ENCODE peak calls at places on chromosomes 16 and 17, in six cellular contexts. One of them, this sample, is unnamed. For H3K4me1, the result is how much of the 10 kb centered on the place peaks cover.

GRCh38 chr16:84832488-84833141 is 12.8 kb downstream of the CRISPLD2 start:
- DNase-seq in CD8-positive, alpha-beta memory T cell: no peak
- DNase-seq in neuronal stem cell: no peak
- DNase-seq in uterus: peak
- DNase-seq in A549: no peak
- DNase-seq in psoas muscle: peak
- DNase-seq in this sample: no peak

GRCh38 chr17:29929006-29929543 is 953 bp downstream of the SSH2 start:
- DNase-seq in CD8-positive, alpha-beta memory T cell: no peak
- DNase-seq in neuronal stem cell: peak
- DNase-seq in uterus: no peak
- DNase-seq in A549: peak
- DNase-seq in psoas muscle: no peak
- DNase-seq in this sample: no peak

GRCh38 chr17:42436401-42436800 is 13.3 kb upstream of the CAVIN1 start:
- DNase-seq in CD8-positive, alpha-beta memory T cell: no peak
- DNase-seq in neuronal stem cell: no peak
- DNase-seq in uterus: peak
- DNase-seq in A549: no peak
- DNase-seq in psoas muscle: peak
- DNase-seq in this sample: no peak

GRCh38 chr17:40191237-40192208 is 14.3 kb downstream of the RAPGEFL1 start:
- DNase-seq in CD8-positive, alpha-beta memory T cell: peak
- DNase-seq in neuronal stem cell: no peak
- DNase-seq in uterus: peak
- DNase-seq in A549: peak
- DNase-seq in psoas muscle: peak
- DNase-seq in this sample: peak

GRCh38 chr16:54203384-54203783 is 83.2 kb downstream of the IRX3 start:
- DNase-seq in CD8-positive, alpha-beta memory T cell: no peak
- DNase-seq in neuronal stem cell: no peak
- DNase-seq in uterus: no peak
- DNase-seq in A549: no peak
- DNase-seq in psoas muscle: no peak
- DNase-seq in this sample: no peak

GRCh38 chr16:28884045-28884444 is 5.8 kb downstream of the ATP2A1 start:
- DNase-seq in CD8-positive, alpha-beta memory T cell: no peak
- DNase-seq in neuronal stem cell: no peak
- DNase-seq in uterus: no peak
- DNase-seq in A549: no peak
- DNase-seq in psoas muscle: no peak
- DNase-seq in this sample: no peak

GRCh38 chr16:11248133-11248532 is 7.9 kb downstream of the SOCS1 start:
- DNase-seq in CD8-positive, alpha-beta memory T cell: no peak
- DNase-seq in neuronal stem cell: no peak
- DNase-seq in uterus: no peak
- DNase-seq in A549: no peak
- DNase-seq in psoas muscle: no peak
- DNase-seq in this sample: no peak

GRCh38 chr16:57470683-57471082 is 8.2 kb downstream of the POLR2C start:
- DNase-seq in CD8-positive, alpha-beta memory T cell: no peak
- DNase-seq in neuronal stem cell: no peak
- DNase-seq in uterus: peak
- DNase-seq in A549: peak
- DNase-seq in psoas muscle: peak
- DNase-seq in this sample: no peak

GRCh38 chr16:89325861-89326471 is 108.5 kb downstream of the ZNF778 start:
- DNase-seq in CD8-positive, alpha-beta memory T cell: no peak
- DNase-seq in neuronal stem cell: no peak
- DNase-seq in uterus: peak
- DNase-seq in A549: peak
- DNase-seq in psoas muscle: no peak
- DNase-seq in this sample: no peak

GRCh38 chr16:23060458-23061320 is 88.6 kb downstream of the USP31 start:
- DNase-seq in CD8-positive, alpha-beta memory T cell: peak
- DNase-seq in neuronal stem cell: peak
- DNase-seq in uterus: peak
- DNase-seq in A549: peak
- DNase-seq in psoas muscle: peak
- DNase-seq in this sample: no peak

GRCh38 chr17:47275245-47275984 is 21.8 kb downstream of the ITGB3 start:
- DNase-seq in CD8-positive, alpha-beta memory T cell: no peak
- DNase-seq in neuronal stem cell: peak
- DNase-seq in uterus: peak
- DNase-seq in A549: no peak
- DNase-seq in psoas muscle: peak
- DNase-seq in this sample: no peak

GRCh38 chr17:32755045-32755805 is 121.7 kb downstream of the MYO1D start:
- DNase-seq in CD8-positive, alpha-beta memory T cell: no peak
- DNase-seq in neuronal stem cell: peak
- DNase-seq in uterus: no peak
- DNase-seq in A549: peak
- DNase-seq in psoas muscle: no peak
- DNase-seq in this sample: no peak

GRCh38 chr17:72931163-72931562 is 161.3 kb downstream of the SLC39A11 start:
- DNase-seq in CD8-positive, alpha-beta memory T cell: no peak
- DNase-seq in neuronal stem cell: no peak
- DNase-seq in uterus: no peak
- DNase-seq in A549: no peak
- DNase-seq in psoas muscle: no peak
- DNase-seq in this sample: no peak

GRCh38 chr16:28309811-28310311 is 17.5 kb downstream of the SBK1 start:
- DNase-seq in CD8-positive, alpha-beta memory T cell: peak
- DNase-seq in neuronal stem cell: no peak
- DNase-seq in uterus: no peak
- DNase-seq in A549: no peak
- DNase-seq in psoas muscle: no peak
- DNase-seq in this sample: peak

GRCh38 chr16:14501331-14502255 is 128.5 kb downstream of the PARN start:
- DNase-seq in CD8-positive, alpha-beta memory T cell: no peak
- DNase-seq in neuronal stem cell: no peak
- DNase-seq in uterus: peak
- DNase-seq in A549: peak
- DNase-seq in psoas muscle: peak
- DNase-seq in this sample: no peak

GRCh38 chr17:80955078-80955477 is 36.6 kb upstream of the CHMP6 start:
- DNase-seq in CD8-positive, alpha-beta memory T cell: no peak
- DNase-seq in neuronal stem cell: no peak
- DNase-seq in uterus: peak
- DNase-seq in A549: no peak
- DNase-seq in psoas muscle: no peak
- DNase-seq in this sample: no peak

GRCh38 chr17:8468988-8469387 is 33.3 kb downstream of the NDEL1 start:
- DNase-seq in CD8-positive, alpha-beta memory T cell: no peak
- DNase-seq in neuronal stem cell: no peak
- DNase-seq in uterus: no peak
- DNase-seq in A549: no peak
- DNase-seq in psoas muscle: no peak
- DNase-seq in this sample: no peak

GRCh38 chr17:8467527-8467926 is 31.8 kb downstream of the NDEL1 start:
- DNase-seq in CD8-positive, alpha-beta memory T cell: no peak
- DNase-seq in neuronal stem cell: no peak
- DNase-seq in uterus: no peak
- DNase-seq in A549: no peak
- DNase-seq in psoas muscle: no peak
- DNase-seq in this sample: no peak

GRCh38 chr17:8470447-8471047 is 34.9 kb downstream of the NDEL1 start:
- DNase-seq in CD8-positive, alpha-beta memory T cell: no peak
- DNase-seq in neuronal stem cell: no peak
- DNase-seq in uterus: peak
- DNase-seq in A549: no peak
- DNase-seq in psoas muscle: peak
- DNase-seq in this sample: no peak

GRCh38 chr17:8468109-8468508 is 32.4 kb downstream of the NDEL1 start:
- DNase-seq in CD8-positive, alpha-beta memory T cell: no peak
- DNase-seq in neuronal stem cell: no peak
- DNase-seq in uterus: no peak
- DNase-seq in A549: no peak
- DNase-seq in psoas muscle: no peak
- DNase-seq in this sample: no peak

DNA sequence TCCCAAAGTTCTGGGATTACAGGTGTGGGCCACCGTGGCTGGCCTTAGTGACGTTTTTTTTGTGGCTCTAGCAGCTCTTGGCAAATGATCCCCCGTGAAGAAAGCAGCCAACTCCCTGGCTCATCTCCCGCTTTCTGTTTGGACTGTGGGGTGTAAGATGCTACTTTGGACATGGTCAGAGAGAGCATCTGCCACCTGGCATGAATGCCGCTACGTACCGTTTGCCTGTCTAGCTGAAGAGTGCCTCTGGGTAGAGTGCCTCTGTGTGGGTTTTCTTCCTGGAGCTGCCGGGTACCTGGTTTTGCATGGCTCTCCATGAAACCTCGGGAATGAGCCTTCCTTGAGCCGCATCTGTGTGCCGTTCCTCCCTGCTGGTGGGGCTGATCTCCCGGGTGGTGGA is 34.3 kb downstream of the NDEL1 start:
- DNase-seq in CD8-positive, alpha-beta memory T cell: no peak
- DNase-seq in neuronal stem cell: no peak
- DNase-seq in uterus: no peak
- DNase-seq in A549: no peak
- DNase-seq in psoas muscle: no peak
- DNase-seq in this sample: no peak
- H3K27ac ChIP-seq in CD8-positive, alpha-beta memory T cell: no peak
- H3K27ac ChIP-seq in neuronal stem cell: no peak
- H3K27ac ChIP-seq in uterus: peak
- H3K27ac ChIP-seq in A549: no peak
- H3K27ac ChIP-seq in psoas muscle: peak
- H3K27ac ChIP-seq in this sample: no peak

DNA sequence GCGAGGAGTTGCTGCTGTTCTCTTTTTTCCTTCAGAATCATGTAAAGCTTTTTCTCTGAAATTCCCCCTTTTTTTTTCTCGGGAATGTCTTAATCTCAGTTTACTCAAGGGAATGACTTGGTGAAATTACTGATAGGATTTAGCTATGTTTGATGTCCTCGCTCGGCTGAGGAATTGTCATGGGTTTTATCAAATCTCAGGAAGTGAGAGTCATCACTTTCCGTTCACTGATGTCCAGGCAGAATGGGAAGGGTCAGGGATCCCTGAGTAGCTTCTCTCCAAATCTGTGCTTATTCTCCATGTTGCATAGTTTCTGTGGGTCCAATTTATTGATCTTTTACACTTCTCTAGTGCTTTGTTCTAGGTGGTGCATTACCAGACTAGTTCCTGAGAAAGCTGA is 6.3 kb downstream of the IGSF6 start:
- DNase-seq in CD8-positive, alpha-beta memory T cell: no peak
- DNase-seq in neuronal stem cell: no peak
- DNase-seq in uterus: no peak
- DNase-seq in A549: no peak
- DNase-seq in psoas muscle: no peak
- DNase-seq in this sample: no peak
- H3K4me1 ChIP-seq in CD8-positive, alpha-beta memory T cell: half or more
- H3K4me1 ChIP-seq in neuronal stem cell: under half
- H3K4me1 ChIP-seq in uterus: under half
- H3K4me1 ChIP-seq in A549: under half
- H3K4me1 ChIP-seq in psoas muscle: under half
- H3K4me1 ChIP-seq in this sample: under half

GRCh38 chr17:8290043-8290442 is 1.6 kb downstream of the RANGRF start:
- DNase-seq in CD8-positive, alpha-beta memory T cell: no peak
- DNase-seq in neuronal stem cell: no peak
- DNase-seq in uterus: no peak
- DNase-seq in A549: no peak
- DNase-seq in psoas muscle: no peak
- DNase-seq in this sample: no peak

GRCh38 chr17:8292639-8293395 is 2.4 kb downstream of the SLC25A35 start:
- DNase-seq in CD8-positive, alpha-beta memory T cell: no peak
- DNase-seq in neuronal stem cell: no peak
- DNase-seq in uterus: no peak
- DNase-seq in A549: no peak
- DNase-seq in psoas muscle: no peak
- DNase-seq in this sample: no peak

GRCh38 chr17:8294361-8294760 is 839 bp downstream of the SLC25A35 start:
- DNase-seq in CD8-positive, alpha-beta memory T cell: no peak
- DNase-seq in neuronal stem cell: no peak
- DNase-seq in uterus: no peak
- DNase-seq in A549: no peak
- DNase-seq in psoas muscle: no peak
- DNase-seq in this sample: no peak

GRCh38 chr17:8300226-8300625 is 5.0 kb upstream of the SLC25A35 start:
- DNase-seq in CD8-positive, alpha-beta memory T cell: no peak
- DNase-seq in neuronal stem cell: no peak
- DNase-seq in uterus: no peak
- DNase-seq in A549: no peak
- DNase-seq in psoas muscle: no peak
- DNase-seq in this sample: no peak

DNA sequence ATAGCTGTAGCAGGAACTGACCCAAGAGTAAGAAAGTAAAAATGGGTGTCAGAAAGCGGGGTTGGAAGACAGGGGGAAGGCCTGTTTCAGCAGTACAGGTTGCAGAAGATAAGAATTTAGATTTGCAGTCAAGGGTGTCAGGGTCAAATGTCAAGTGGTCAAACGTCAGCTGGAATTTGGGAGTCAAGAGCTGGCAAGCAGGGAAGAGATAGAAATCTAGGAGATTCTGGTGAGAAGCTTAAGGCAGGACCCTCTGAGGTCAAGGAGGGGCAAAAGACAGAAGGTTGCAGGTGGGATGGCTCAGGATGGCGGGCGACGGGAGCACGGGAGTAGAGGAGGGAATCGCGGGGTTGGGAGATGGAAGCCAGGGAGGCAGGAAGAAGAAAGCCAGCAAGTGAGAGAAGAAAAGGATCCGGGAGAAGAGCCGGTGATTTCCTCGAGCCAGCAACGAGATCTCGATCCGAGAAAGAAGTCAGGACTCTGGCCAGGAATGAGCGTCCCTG is 335 bp downstream of the SLC25A35 start:
- DNase-seq in CD8-positive, alpha-beta memory T cell: no peak
- DNase-seq in neuronal stem cell: no peak
- DNase-seq in uterus: no peak
- DNase-seq in A549: no peak
- DNase-seq in psoas muscle: no peak
- DNase-seq in this sample: no peak
- H3K4me3 ChIP-seq in CD8-positive, alpha-beta memory T cell: peak
- H3K4me3 ChIP-seq in neuronal stem cell: peak
- H3K4me3 ChIP-seq in uterus: peak
- H3K4me3 ChIP-seq in A549: peak
- H3K4me3 ChIP-seq in psoas muscle: peak
- H3K4me3 ChIP-seq in this sample: peak

GRCh38 chr17:17902357-17902756 is 65.6 kb upstream of the SREBF1 start:
- DNase-seq in CD8-positive, alpha-beta memory T cell: no peak
- DNase-seq in neuronal stem cell: no peak
- DNase-seq in uterus: no peak
- DNase-seq in A549: no peak
- DNase-seq in psoas muscle: no peak
- DNase-seq in this sample: no peak

GRCh38 chr17:17904171-17905035 is 67.6 kb upstream of the SREBF1 start:
- DNase-seq in CD8-positive, alpha-beta memory T cell: no peak
- DNase-seq in neuronal stem cell: no peak
- DNase-seq in uterus: no peak
- DNase-seq in A549: no peak
- DNase-seq in psoas muscle: no peak
- DNase-seq in this sample: no peak

GRCh38 chr17:17905036-17905320 is 67.2 kb downstream of the TOM1L2 start:
- DNase-seq in CD8-positive, alpha-beta memory T cell: no peak
- DNase-seq in neuronal stem cell: no peak
- DNase-seq in uterus: no peak
- DNase-seq in A549: no peak
- DNase-seq in psoas muscle: no peak
- DNase-seq in this sample: no peak

GRCh38 chr17:17900615-17901520 is 64.1 kb upstream of the SREBF1 start:
- DNase-seq in CD8-positive, alpha-beta memory T cell: no peak
- DNase-seq in neuronal stem cell: no peak
- DNase-seq in uterus: peak
- DNase-seq in A549: peak
- DNase-seq in psoas muscle: peak
- DNase-seq in this sample: no peak

GRCh38 chr17:17902877-17903276 is 66.1 kb upstream of the SREBF1 start:
- DNase-seq in CD8-positive, alpha-beta memory T cell: no peak
- DNase-seq in neuronal stem cell: no peak
- DNase-seq in uterus: no peak
- DNase-seq in A549: no peak
- DNase-seq in psoas muscle: peak
- DNase-seq in this sample: no peak
- H3K27ac ChIP-seq in CD8-positive, alpha-beta memory T cell: no peak
- H3K27ac ChIP-seq in neuronal stem cell: no peak
- H3K27ac ChIP-seq in uterus: no peak
- H3K27ac ChIP-seq in A549: peak
- H3K27ac ChIP-seq in psoas muscle: peak
- H3K27ac ChIP-seq in this sample: no peak